ENCODE peak calls at places on chromosomes 16 and 17, in eight cellular contexts. N, O, M, R, B, W, Z and X are unnamed samples.

GRCh38 chr17:77728871-77729270 is 229.6 kb upstream of the TNRC6C start:
- DNase-seq in R (no peak), M (no peak), N (no peak), B (no peak), Z (no peak), O (no peak), W (no peak), X (no peak)

GRCh38 chr17:13153036-13153435 is 135.2 kb upstream of the ELAC2 start:
- DNase-seq in N (no peak), O (no peak), M (no peak), Z (no peak), R (no peak), W (peak), B (no peak), X (no peak)

GRCh38 chr16:54203384-54203783 is 83.2 kb downstream of the IRX3 start:
- DNase-seq in N (no peak), R (no peak), O (no peak), Z (no peak), B (no peak), W (no peak), M (no peak), X (no peak)

GRCh38 chr16:66660422-66661209 is 35.9 kb downstream of the CMTM4 start:
- DNase-seq in B (peak), W (peak), N (no peak), O (peak), R (peak), M (no peak), Z (peak), X (no peak)

GRCh38 chr16:50457423-50457822 is 88.6 kb upstream of the BRD7 start:
- DNase-seq in R (no peak), M (no peak), B (no peak), Z (no peak), O (no peak), N (no peak), W (no peak), X (no peak)

GRCh38 chr17:3890082-3890892 is 2.6 kb downstream of the CAMKK1 start:
- DNase-seq in W (peak), Z (peak), N (no peak), R (peak), M (no peak), B (no peak), O (no peak), X (no peak)

GRCh38 chr17:72671034-72671433 is 421.5 kb downstream of the SLC39A11 start:
- DNase-seq in R (no peak), W (no peak), O (no peak), B (no peak), M (no peak), N (no peak), Z (no peak), X (no peak)

GRCh38 chr16:30985401-30986128 is 558 bp downstream of the HSD3B7 start:
- DNase-seq in M (no peak), Z (peak), B (no peak), R (no peak), O (peak), N (no peak), W (no peak), X (no peak)

GRCh38 chr17:58329808-58330543 is 1.4 kb upstream of the TSPOAP1 start:
- DNase-seq in B (no peak), R (no peak), N (no peak), O (no peak), W (no peak), M (peak), Z (no peak), X (no peak)

GRCh38 chr16:53528797-53529196 is 25.8 kb upstream of the AKTIP start:
- DNase-seq in Z (no peak), M (no peak), O (no peak), N (no peak), R (no peak), B (no peak), W (no peak), X (no peak)

GRCh38 chr16:88315543-88316105 is 67.1 kb upstream of the ZNF469 start:
- DNase-seq in Z (no peak), N (no peak), M (no peak), O (no peak), B (peak), R (no peak), W (peak), X (no peak)

GRCh38 chr16:23999663-24000062 is 163.9 kb downstream of the PRKCB start:
- DNase-seq in Z (no peak), O (no peak), R (no peak), N (peak), M (peak), W (no peak), B (no peak), X (no peak)

GRCh38 chr17:46978489-46979022 is 497 bp downstream of the RPRML start:
- DNase-seq in W (no peak), M (peak), Z (no peak), B (no peak), N (no peak), R (no peak), O (peak), X (no peak)

GRCh38 chr17:1110844-1111598 is 68.8 kb downstream of the ABR start:
- DNase-seq in M (peak), Z (peak), B (peak), N (no peak), O (no peak), R (no peak), W (peak), X (no peak)

GRCh38 chr16:75648265-75649076 is 898 bp downstream of the TERF2IP start:
- DNase-seq in M (peak), O (peak), B (no peak), W (peak), R (peak), N (peak), Z (peak), X (peak)

GRCh38 chr16:1992475-1993292 is 2.9 kb downstream of the SYNGR3 start:
- DNase-seq in R (no peak), N (no peak), O (peak), Z (no peak), W (no peak), B (no peak), M (no peak), X (no peak)

GRCh38 chr16:1049976-1050247 is 22.6 kb upstream of the SSTR5 start:
- DNase-seq in N (no peak), M (no peak), R (no peak), W (no peak), O (no peak), Z (no peak), B (no peak), X (no peak)

GRCh38 chr16:72537684-72538083 is 365.7 kb upstream of the PMFBP1 start:
- DNase-seq in W (peak), R (no peak), B (peak), O (no peak), Z (peak), N (no peak), M (no peak), X (no peak)

GRCh38 chr17:40016692-40017000 is 1.4 kb downstream of the CSF3 start:
- DNase-seq in B (no peak), W (no peak), M (no peak), N (no peak), R (no peak), O (no peak), Z (no peak), X (no peak)

GRCh38 chr17:62653002-62653830 is 25.7 kb downstream of the MRC2 start:
- DNase-seq in N (peak), W (peak), Z (peak), O (peak), M (peak), B (no peak), R (no peak), X (no peak)

GRCh38 chr17:7261377-7262191 is 694 bp downstream of the CLDN7 start:
- DNase-seq in N (no peak), M (peak), W (no peak), Z (no peak), B (no peak), R (no peak), O (peak), X (no peak)

GRCh38 chr17:78803161-78803845 is 21.2 kb upstream of the CYTH1 start:
- DNase-seq in O (no peak), M (no peak), N (no peak), R (no peak), B (no peak), Z (no peak), W (no peak), X (no peak)

GRCh38 chr16:89188064-89188441 is 12.3 kb downstream of the SLC22A31 start:
- DNase-seq in O (no peak), W (no peak), B (no peak), M (no peak), N (no peak), Z (no peak), R (no peak), X (no peak)

GRCh38 chr16:23362460-23363317 is 60.6 kb downstream of the SCNN1B start:
- DNase-seq in M (no peak), W (no peak), R (peak), Z (no peak), O (no peak), B (peak), N (no peak), X (no peak)

GRCh38 chr16:31334934-31335333 is 20.0 kb upstream of the ITGAX start:
- DNase-seq in R (no peak), M (no peak), O (no peak), B (no peak), W (no peak), Z (no peak), N (no peak), X (no peak)

GRCh38 chr17:5078106-5079028 is at the start of gene ZFP3:
- DNase-seq in Z (no peak), W (peak), R (peak), N (peak), M (peak), B (peak), O (peak), X (no peak)

GRCh38 chr17:28916302-28916934 is 13.5 kb upstream of the DHRS13 start:
- DNase-seq in W (peak), B (no peak), N (no peak), M (no peak), R (no peak), Z (peak), O (peak), X (no peak)